ENCODE peak calls at places on chromosomes 6 and 20, in seven cellular contexts. J, S, A, T, R, G and P are unnamed samples.

GRCh38 chr20:61819484-61819846 is 246.2 kb downstream of the TAF4 start:
- DNase-seq in T (no peak), S (no peak), G (no peak), J (no peak), A (no peak), R (no peak), P (no peak)

GRCh38 chr20:63102720-63103375 is 96.1 kb upstream of the BHLHE23 start:
- DNase-seq in J (peak), A (no peak), T (no peak), G (no peak), R (peak), S (no peak), P (no peak)

GRCh38 chr6:134421496-134421895 is 103.6 kb upstream of the SGK1 start:
- DNase-seq in A (no peak), G (no peak), T (no peak), J (peak), R (peak), S (no peak), P (no peak)

GRCh38 chr6:116385911-116386310 is 15.2 kb downstream of the DSE start:
- DNase-seq in R (peak), T (no peak), A (no peak), G (no peak), S (no peak), J (peak), P (no peak)

GRCh38 chr20:35840403-35840802 is 68.6 kb downstream of the PHF20 start:
- DNase-seq in J (no peak), T (no peak), G (no peak), A (no peak), S (no peak), R (no peak), P (no peak)

GRCh38 chr6:34295721-34296120 is 46.9 kb upstream of the SMIM29 start:
- DNase-seq in T (no peak), A (no peak), G (no peak), R (peak), J (no peak), S (no peak), P (no peak)

GRCh38 chr6:15715060-15715459 is 52.2 kb upstream of the DTNBP1 start:
- DNase-seq in T (no peak), J (peak), R (no peak), S (no peak), A (no peak), G (peak), P (no peak)

GRCh38 chr6:36697481-36697903 is at the start of gene RAB44:
- DNase-seq in T (no peak), A (no peak), J (no peak), R (no peak), G (no peak), S (no peak), P (no peak)

GRCh38 chr6:168885741-168886140 is 367.9 kb downstream of the THBS2 start:
- DNase-seq in A (no peak), R (no peak), J (no peak), T (no peak), S (no peak), G (no peak), P (no peak)

GRCh38 chr6:2977799-2978558 is 6.6 kb upstream of the SERPINB6 start:
- DNase-seq in T (no peak), S (no peak), G (peak), J (no peak), A (no peak), R (no peak), P (no peak)

GRCh38 chr6:95197590-95197989 is 379.7 kb upstream of the MANEA start:
- DNase-seq in T (no peak), R (no peak), J (no peak), A (no peak), S (no peak), G (no peak), P (no peak)

GRCh38 chr6:23086100-23086499 is 516.7 kb downstream of the HDGFL1 start:
- DNase-seq in R (no peak), A (no peak), S (no peak), T (no peak), J (no peak), G (no peak), P (no peak)

GRCh38 chr6:98514073-98514720 is 320.2 kb upstream of the POU3F2 start:
- DNase-seq in R (no peak), G (no peak), J (no peak), A (no peak), T (no peak), S (no peak), P (no peak)
- TF ChIP-seq CTCF in R (no peak), G (no peak), J (no peak), A (no peak), T (no peak), S (no peak), P (no peak)

DNA sequence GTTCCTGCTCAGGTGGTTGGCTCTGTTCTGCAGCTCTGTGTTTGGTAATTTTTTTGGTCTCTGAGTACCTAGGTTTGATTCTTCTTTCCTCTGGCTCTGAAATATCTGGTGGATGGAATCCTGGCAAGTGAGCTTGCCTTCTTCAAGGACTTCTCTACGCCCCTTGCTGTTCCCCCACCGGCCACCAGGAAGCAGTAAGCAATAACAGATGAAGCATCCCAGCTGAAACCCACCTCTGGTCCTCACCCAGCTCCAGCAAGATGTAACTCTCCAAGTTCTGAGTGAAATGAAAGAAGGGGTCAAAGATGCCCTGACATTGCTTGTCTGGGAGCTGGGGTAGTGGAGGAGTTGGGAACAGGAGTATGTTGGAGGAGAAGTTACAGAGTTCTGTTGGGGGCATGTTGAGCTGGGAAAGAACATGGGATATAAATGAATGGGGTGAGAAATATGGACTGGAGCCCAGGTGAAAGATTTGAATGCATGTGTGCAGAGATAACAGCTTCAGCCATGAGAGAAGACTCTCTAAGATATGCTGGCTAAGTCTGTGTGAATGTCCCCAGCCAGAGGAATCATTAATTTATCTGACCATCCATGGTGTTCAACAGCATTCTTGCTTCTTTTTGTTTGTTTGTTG is 51.3 kb upstream of the GLP1R start:
- DNase-seq in R (peak), G (no peak), J (peak), S (no peak), T (no peak), A (no peak), P (no peak)
- TF ChIP-seq CTCF in R (peak), G (peak), J (peak), S (no peak), T (peak), A (peak), P (peak)

GRCh38 chr6:105500693-105501092 is 97.8 kb upstream of the PREP start:
- DNase-seq in G (no peak), R (no peak), A (no peak), J (no peak), S (no peak), T (no peak), P (no peak)
- TF ChIP-seq CTCF in G (no peak), R (no peak), A (no peak), J (no peak), S (no peak), T (no peak), P (no peak)

DNA sequence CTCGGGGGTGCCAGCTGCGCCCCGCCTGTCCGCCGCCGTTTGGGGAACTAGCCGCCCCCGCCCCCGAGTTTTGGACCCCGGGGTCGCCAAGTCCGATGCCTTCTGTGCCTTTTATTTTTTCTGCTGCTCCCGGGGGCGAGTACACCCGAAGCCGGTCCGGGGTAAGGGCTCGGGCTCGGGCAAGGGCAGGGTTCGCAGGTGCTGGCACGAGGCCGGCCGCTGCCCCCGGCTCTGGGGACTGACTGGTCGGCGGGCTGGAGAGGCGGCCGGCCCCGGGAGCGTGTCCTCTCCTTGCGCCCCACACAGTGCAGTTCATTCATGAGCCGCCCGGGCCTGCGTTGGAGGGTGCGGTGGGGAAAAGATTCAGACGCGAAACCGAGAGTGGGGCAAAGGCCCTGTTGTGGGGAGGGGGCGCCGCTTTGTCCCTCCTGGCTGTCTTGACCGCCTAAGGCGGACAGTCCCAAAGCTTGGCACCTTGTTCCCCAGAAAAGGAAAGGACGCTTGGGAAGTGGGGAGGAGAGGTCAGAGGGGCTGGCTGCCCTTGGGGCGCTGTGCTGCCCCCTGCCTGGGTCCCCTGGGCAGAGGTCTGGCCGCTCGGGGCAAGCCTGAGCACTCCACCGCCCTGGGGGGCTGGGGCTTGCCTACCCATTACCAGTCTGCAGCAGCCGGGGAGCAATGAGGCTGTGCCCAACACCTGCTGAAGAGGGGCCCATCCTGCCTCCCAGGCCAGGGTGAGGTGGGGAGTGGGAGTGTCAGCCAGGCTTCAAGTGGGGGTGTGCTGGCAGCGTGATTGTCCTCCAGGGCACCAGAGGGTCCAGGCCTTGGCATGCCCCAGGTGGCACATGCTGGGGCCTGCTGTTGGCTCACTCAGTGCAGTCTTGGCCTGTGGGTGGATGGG is 915 bp downstream of the TMEM63B start:
- DNase-seq in S (peak), T (no peak), A (peak), J (peak), R (no peak), G (peak), P (no peak)
- TF ChIP-seq CTCF in S (no peak), T (no peak), A (peak), J (no peak), R (no peak), G (peak), P (peak)

GRCh38 chr20:59207742-59208357 is 44.2 kb downstream of the ZNF831 start:
- DNase-seq in R (no peak), S (no peak), T (no peak), J (peak), G (no peak), A (no peak), P (no peak)
- TF ChIP-seq CTCF in R (peak), S (no peak), T (no peak), J (peak), G (peak), A (peak), P (peak)

GRCh38 chr20:46087161-46087560 is 2.6 kb downstream of the NCOA5 start:
- DNase-seq in A (no peak), R (peak), T (no peak), G (no peak), S (no peak), J (peak), P (no peak)
- TF ChIP-seq CTCF in A (peak), R (peak), T (peak), G (peak), S (no peak), J (peak), P (peak)

DNA sequence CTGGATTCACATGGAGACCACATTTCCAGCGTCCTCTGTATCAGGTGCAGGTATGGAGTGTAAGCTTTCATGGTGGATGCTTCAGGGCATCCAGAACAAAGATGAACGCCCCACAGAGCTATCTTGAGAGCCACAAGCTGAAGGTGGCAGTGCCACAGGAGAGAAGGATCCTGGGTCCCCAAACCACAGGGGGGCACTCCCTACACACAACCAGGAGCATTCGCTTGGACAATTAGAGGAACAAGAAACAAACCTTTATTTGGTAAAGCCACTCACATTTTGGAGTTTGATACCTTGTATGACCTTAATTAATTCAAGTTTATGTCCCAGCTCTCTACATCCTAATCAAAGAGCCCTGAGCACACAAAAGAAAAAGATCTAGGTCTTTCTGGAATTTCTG is 406.3 kb downstream of the PREX1 start:
- DNase-seq in S (no peak), A (no peak), J (no peak), G (no peak), T (no peak), R (no peak), P (no peak)
- TF ChIP-seq CTCF in S (no peak), A (no peak), J (no peak), G (no peak), T (no peak), R (no peak), P (no peak)

GRCh38 chr20:50186151-50186885 is 4.3 kb upstream of the CEBPB start:
- DNase-seq in A (peak), T (peak), S (peak), G (peak), J (peak), R (peak), P (peak)
- TF ChIP-seq CTCF in A (peak), T (peak), S (peak), G (peak), J (peak), R (peak), P (peak)